ENCODE peak calls at places on chromosomes 16 and 17, in eight cellular contexts. Z, T, S, W, V, P, G and Q are unnamed samples.

GRCh38 chr16:53882310-53882709 is 178.4 kb downstream of the FTO start:
- DNase-seq in Z (peak), T (no peak), S (no peak), W (no peak), V (no peak), P (no peak), G (no peak), Q (no peak)

GRCh38 chr16:22685162-22685830 is 128.7 kb upstream of the HS3ST2 start:
- DNase-seq in Z (no peak), T (no peak), S (no peak), W (no peak), V (no peak), P (peak), G (no peak), Q (peak)

GRCh38 chr16:85863384-85863774 is 35.6 kb upstream of the IRF8 start:
- DNase-seq in Z (no peak), T (no peak), S (peak), W (no peak), V (no peak), P (no peak), G (no peak), Q (no peak)

GRCh38 chr17:39525801-39526506 is 64.7 kb downstream of the CDK12 start:
- DNase-seq in Z (no peak), T (no peak), S (no peak), W (no peak), V (no peak), P (no peak), G (no peak), Q (no peak)

GRCh38 chr16:13036600-13036999 is 135.2 kb downstream of the SHISA9 start:
- DNase-seq in Z (peak), T (peak), S (peak), W (peak), V (no peak), P (no peak), G (no peak), Q (peak)

GRCh38 chr17:31431098-31431794 is 39.8 kb downstream of the RAB11FIP4 start:
- DNase-seq in Z (no peak), T (no peak), S (no peak), W (no peak), V (no peak), P (no peak), G (no peak), Q (no peak)

GRCh38 chr16:22220714-22221113 is 14.6 kb downstream of the EEF2K start:
- DNase-seq in Z (no peak), T (no peak), S (no peak), W (no peak), V (no peak), P (peak), G (no peak), Q (peak)

GRCh38 chr17:28950017-28950751 is 1.1 kb downstream of the PHF12 start:
- DNase-seq in Z (peak), T (no peak), S (peak), W (peak), V (peak), P (peak), G (peak), Q (peak)

GRCh38 chr17:50672831-50673551 is 34.7 kb downstream of the ANKRD40 start:
- DNase-seq in Z (no peak), T (no peak), S (no peak), W (no peak), V (no peak), P (peak), G (peak), Q (peak)

GRCh38 chr16:11792404-11793260 is 4.4 kb downstream of the ZC3H7A start:
- DNase-seq in Z (no peak), T (no peak), S (no peak), W (no peak), V (no peak), P (peak), G (peak), Q (no peak)

GRCh38 chr17:3802461-3803307 is 1.7 kb upstream of the ITGAE start:
- DNase-seq in Z (no peak), T (no peak), S (peak), W (no peak), V (no peak), P (peak), G (no peak), Q (no peak)

GRCh38 chr16:9183682-9184353 is 92.4 kb downstream of the HAPSTR1 start:
- DNase-seq in Z (peak), T (no peak), S (no peak), W (no peak), V (no peak), P (no peak), G (no peak), Q (no peak)

GRCh38 chr17:45905812-45906211 is 11.5 kb downstream of the MAPT start:
- DNase-seq in Z (no peak), T (no peak), S (no peak), W (no peak), V (no peak), P (peak), G (no peak), Q (no peak)

GRCh38 chr17:39099686-39100293 is 51.6 kb downstream of the PLXDC1 start:
- DNase-seq in Z (no peak), T (no peak), S (peak), W (no peak), V (no peak), P (peak), G (no peak), Q (peak)

GRCh38 chr16:47574091-47575054 is 113.2 kb downstream of the PHKB start:
- DNase-seq in Z (peak), T (no peak), S (peak), W (no peak), V (peak), P (peak), G (no peak), Q (no peak)

GRCh38 chr17:56499799-56500388 is 93.6 kb upstream of the NOG start:
- DNase-seq in Z (peak), T (no peak), S (peak), W (peak), V (no peak), P (no peak), G (no peak), Q (no peak)

GRCh38 chr17:82446649-82447048 is 3.9 kb downstream of the CYBC1 start:
- DNase-seq in Z (no peak), T (no peak), S (no peak), W (no peak), V (no peak), P (no peak), G (no peak), Q (no peak)

GRCh38 chr17:69105907-69106730 is 35.6 kb downstream of the ABCA6 start:
- DNase-seq in Z (no peak), T (no peak), S (no peak), W (no peak), V (no peak), P (no peak), G (no peak), Q (no peak)

GRCh38 chr16:11478431-11479119 is 108.1 kb downstream of the LITAF start:
- DNase-seq in Z (no peak), T (no peak), S (no peak), W (no peak), V (no peak), P (no peak), G (peak), Q (no peak)

GRCh38 chr16:67648764-67649407 is 3.9 kb downstream of the CARMIL2 start:
- DNase-seq in Z (peak), T (no peak), S (no peak), W (no peak), V (no peak), P (no peak), G (no peak), Q (no peak)

GRCh38 chr17:7884581-7885356 is 3.8 kb upstream of the CHD3 start:
- DNase-seq in Z (peak), T (no peak), S (peak), W (peak), V (peak), P (no peak), G (peak), Q (no peak)

GRCh38 chr16:70553175-70553574 is 29.6 kb downstream of the SF3B3 start:
- DNase-seq in Z (no peak), T (no peak), S (peak), W (no peak), V (no peak), P (no peak), G (no peak), Q (no peak)

GRCh38 chr16:52078716-52079655 is 468.0 kb downstream of the TOX3 start:
- DNase-seq in Z (no peak), T (no peak), S (no peak), W (no peak), V (no peak), P (no peak), G (no peak), Q (no peak)

GRCh38 chr16:86171329-86171728 is 272.4 kb downstream of the IRF8 start:
- DNase-seq in Z (no peak), T (no peak), S (peak), W (no peak), V (no peak), P (no peak), G (no peak), Q (no peak)

GRCh38 chr16:5024632-5025031 is 9.1 kb downstream of the NAGPA start:
- DNase-seq in Z (peak), T (no peak), S (no peak), W (no peak), V (no peak), P (peak), G (no peak), Q (no peak)

GRCh38 chr16:53282975-53283946 is 151.0 kb upstream of the RBL2 start:
- DNase-seq in Z (peak), T (no peak), S (peak), W (no peak), V (no peak), P (no peak), G (no peak), Q (no peak)

GRCh38 chr17:67245694-67246397 is 850 bp upstream of the HELZ start:
- DNase-seq in Z (peak), T (peak), S (no peak), W (peak), V (peak), P (no peak), G (peak), Q (peak)

GRCh38 chr17:70624208-70624607 is 454.9 kb downstream of the KCNJ2 start:
- DNase-seq in Z (no peak), T (no peak), S (no peak), W (no peak), V (no peak), P (no peak), G (no peak), Q (no peak)

GRCh38 chr16:66746682-66747081 is 4.7 kb downstream of the DYNC1LI2 start:
- DNase-seq in Z (no peak), T (no peak), S (peak), W (no peak), V (no peak), P (no peak), G (no peak), Q (no peak)

GRCh38 chr16:4213721-4214120 is 28.2 kb downstream of the SRL start:
- DNase-seq in Z (no peak), T (no peak), S (no peak), W (no peak), V (no peak), P (peak), G (no peak), Q (no peak)

GRCh38 chr16:69831212-69832123 is 69.3 kb downstream of the WWP2 start:
- DNase-seq in Z (no peak), T (no peak), S (no peak), W (no peak), V (peak), P (no peak), G (no peak), Q (no peak)

GRCh38 chr16:24273511-24273910 is 17.4 kb downstream of the CACNG3 start:
- DNase-seq in Z (no peak), T (no peak), S (peak), W (no peak), V (no peak), P (no peak), G (no peak), Q (no peak)

GRCh38 chr16:2427526-2427925 is 1.7 kb upstream of the CCNF start:
- DNase-seq in Z (no peak), T (no peak), S (no peak), W (no peak), V (no peak), P (no peak), G (peak), Q (no peak)

GRCh38 chr16:2428051-2428786 is 1.0 kb upstream of the CCNF start:
- DNase-seq in Z (peak), T (peak), S (peak), W (no peak), V (peak), P (no peak), G (peak), Q (no peak)

GRCh38 chr16:2428787-2429036 is 535 bp upstream of the CCNF start:
- DNase-seq in Z (no peak), T (no peak), S (no peak), W (no peak), V (no peak), P (no peak), G (no peak), Q (no peak)

GRCh38 chr16:2429771-2430663 is 770 bp downstream of the CCNF start:
- DNase-seq in Z (peak), T (no peak), S (peak), W (no peak), V (peak), P (no peak), G (no peak), Q (no peak)

GRCh38 chr16:2429037-2429770 is at the start of gene CCNF:
- DNase-seq in Z (peak), T (peak), S (peak), W (peak), V (peak), P (peak), G (peak), Q (peak)
- TF ChIP-seq CTCF in Z (no peak), T (peak), S (no peak), W (no peak), V (no peak), P (no peak), G (no peak), Q (peak)

GRCh38 chr17:79301469-79301868 is 226.8 kb downstream of the ENGASE start:
- DNase-seq in Z (peak), T (no peak), S (no peak), W (no peak), V (no peak), P (no peak), G (no peak), Q (no peak)
- TF ChIP-seq CTCF in Z (peak), T (no peak), S (no peak), W (no peak), V (no peak), P (no peak), G (no peak), Q (no peak)

GRCh38 chr17:47275245-47275984 is 21.8 kb downstream of the ITGB3 start:
- DNase-seq in Z (peak), T (peak), S (peak), W (no peak), V (no peak), P (peak), G (no peak), Q (peak)
- TF ChIP-seq CTCF in Z (no peak), T (no peak), S (no peak), W (no peak), V (no peak), P (no peak), G (no peak), Q (no peak)

GRCh38 chr17:58196610-58197009 is 4.1 kb downstream of the EPX start:
- DNase-seq in Z (no peak), T (no peak), S (no peak), W (no peak), V (no peak), P (no peak), G (no peak), Q (no peak)

GRCh38 chr17:58204796-58205195 is 12.3 kb downstream of the EPX start:
- DNase-seq in Z (no peak), T (no peak), S (peak), W (no peak), V (no peak), P (no peak), G (no peak), Q (no peak)

GRCh38 chr17:58202859-58203258 is 10.3 kb downstream of the EPX start:
- DNase-seq in Z (no peak), T (no peak), S (no peak), W (no peak), V (no peak), P (no peak), G (no peak), Q (no peak)

GRCh38 chr17:58195518-58196123 is 3.1 kb downstream of the EPX start:
- DNase-seq in Z (no peak), T (no peak), S (no peak), W (no peak), V (no peak), P (no peak), G (no peak), Q (no peak)

GRCh38 chr17:58200024-58200633 is 7.6 kb downstream of the EPX start:
- DNase-seq in Z (peak), T (peak), S (peak), W (peak), V (peak), P (no peak), G (peak), Q (no peak)
- TF ChIP-seq CTCF in Z (peak), T (peak), S (peak), W (peak), V (peak), P (peak), G (peak), Q (peak)

GRCh38 chr16:56534847-56535383 is 15.1 kb upstream of the BBS2 start:
- DNase-seq in Z (no peak), T (no peak), S (no peak), W (no peak), V (no peak), P (no peak), G (no peak), Q (no peak)

GRCh38 chr16:56538331-56538730 is 18.5 kb upstream of the BBS2 start:
- DNase-seq in Z (no peak), T (no peak), S (no peak), W (no peak), V (no peak), P (no peak), G (no peak), Q (no peak)

GRCh38 chr16:56530872-56531271 is 11.0 kb upstream of the BBS2 start:
- DNase-seq in Z (no peak), T (no peak), S (no peak), W (no peak), V (no peak), P (no peak), G (no peak), Q (no peak)

GRCh38 chr16:56532714-56533113 is 12.9 kb upstream of the BBS2 start:
- DNase-seq in Z (peak), T (no peak), S (no peak), W (no peak), V (no peak), P (no peak), G (no peak), Q (no peak)
- TF ChIP-seq CTCF in Z (peak), T (no peak), S (no peak), W (no peak), V (no peak), P (no peak), G (no peak), Q (no peak)